ENCODE peak calls at places on chromosomes 16 and 17, in eight cellular contexts. One of them, this sample, is unnamed.
A peak's percentile ranks its signal among the peaks of the same experiment; 100 is the strongest.

GRCh38 chr16:80175011-80175410 is 365.8 kb upstream of the DYNLRB2 start:
- DNase-seq in GM13977: no peak
- DNase-seq in activated naive CD4-positive, alpha-beta T cell: no peak
- DNase-seq in Caki2: no peak
- DNase-seq in NCI-H1436 treated with DMSO at 0.1 percent for 48 hours: no peak
- DNase-seq in posterior cingulate gyrus: no peak
- DNase-seq in H1: no peak
- DNase-seq in PC-3: no peak
- DNase-seq in this sample: no peak

GRCh38 chr17:32988481-32989101 is 3.1 kb upstream of the SPACA3 start:
- DNase-seq in PC-3: no peak
- DNase-seq in H1: no peak
- DNase-seq in posterior cingulate gyrus: no peak
- DNase-seq in activated naive CD4-positive, alpha-beta T cell: no peak
- DNase-seq in NCI-H1436 treated with DMSO at 0.1 percent for 48 hours: no peak
- DNase-seq in GM13977: no peak
- DNase-seq in Caki2: no peak
- DNase-seq in this sample: no peak

GRCh38 chr16:72120026-72120425 is 26.4 kb downstream of the DHX38 start:
- DNase-seq in posterior cingulate gyrus: no peak
- DNase-seq in PC-3: no peak
- DNase-seq in Caki2: no peak
- DNase-seq in H1: no peak
- DNase-seq in NCI-H1436 treated with DMSO at 0.1 percent for 48 hours: no peak
- DNase-seq in GM13977: no peak
- DNase-seq in activated naive CD4-positive, alpha-beta T cell: no peak
- DNase-seq in this sample: no peak

GRCh38 chr17:48546924-48547838 is 2.3 kb upstream of the HOXB2 start:
- DNase-seq in NCI-H1436 treated with DMSO at 0.1 percent for 48 hours: no peak
- DNase-seq in posterior cingulate gyrus: no peak
- DNase-seq in H1: no peak
- DNase-seq in GM13977: no peak
- DNase-seq in activated naive CD4-positive, alpha-beta T cell: no peak
- DNase-seq in PC-3: no peak
- DNase-seq in Caki2: peak; percentile 33
- DNase-seq in this sample: no peak

GRCh38 chr16:27424772-27425498 is 23.0 kb downstream of the IL21R start:
- DNase-seq in PC-3: no peak
- DNase-seq in activated naive CD4-positive, alpha-beta T cell: no peak
- DNase-seq in posterior cingulate gyrus: no peak
- DNase-seq in GM13977: no peak
- DNase-seq in Caki2: no peak
- DNase-seq in NCI-H1436 treated with DMSO at 0.1 percent for 48 hours: no peak
- DNase-seq in H1: no peak
- DNase-seq in this sample: peak; percentile 5

GRCh38 chr16:51971184-51971583 is 575.8 kb downstream of the TOX3 start:
- DNase-seq in PC-3: no peak
- DNase-seq in NCI-H1436 treated with DMSO at 0.1 percent for 48 hours: no peak
- DNase-seq in activated naive CD4-positive, alpha-beta T cell: no peak
- DNase-seq in GM13977: no peak
- DNase-seq in posterior cingulate gyrus: no peak
- DNase-seq in Caki2: no peak
- DNase-seq in H1: no peak
- DNase-seq in this sample: no peak

GRCh38 chr17:58271532-58271931 is 9.2 kb downstream of the MPO start:
- DNase-seq in GM13977: no peak
- DNase-seq in Caki2: no peak
- DNase-seq in NCI-H1436 treated with DMSO at 0.1 percent for 48 hours: no peak
- DNase-seq in activated naive CD4-positive, alpha-beta T cell: no peak
- DNase-seq in PC-3: no peak
- DNase-seq in posterior cingulate gyrus: no peak
- DNase-seq in H1: no peak
- DNase-seq in this sample: no peak

GRCh38 chr16:84720180-84720579 is 20.4 kb downstream of the USP10 start:
- DNase-seq in GM13977: no peak
- DNase-seq in posterior cingulate gyrus: no peak
- DNase-seq in activated naive CD4-positive, alpha-beta T cell: no peak
- DNase-seq in H1: no peak
- DNase-seq in NCI-H1436 treated with DMSO at 0.1 percent for 48 hours: no peak
- DNase-seq in Caki2: no peak
- DNase-seq in PC-3: no peak
- DNase-seq in this sample: no peak

GRCh38 chr16:66081967-66082366 is 284.5 kb upstream of the CDH5 start:
- DNase-seq in GM13977: no peak
- DNase-seq in NCI-H1436 treated with DMSO at 0.1 percent for 48 hours: no peak
- DNase-seq in posterior cingulate gyrus: no peak
- DNase-seq in Caki2: peak; percentile 3
- DNase-seq in PC-3: peak; percentile 94
- DNase-seq in H1: peak; percentile 65
- DNase-seq in activated naive CD4-positive, alpha-beta T cell: no peak
- DNase-seq in this sample: no peak

GRCh38 chr17:8153957-8154607 is 1.9 kb upstream of the PER1 start:
- DNase-seq in H1: peak; percentile 75
- DNase-seq in activated naive CD4-positive, alpha-beta T cell: peak; percentile 67
- DNase-seq in posterior cingulate gyrus: peak; percentile 96
- DNase-seq in NCI-H1436 treated with DMSO at 0.1 percent for 48 hours: peak; percentile 39
- DNase-seq in PC-3: peak; percentile 94
- DNase-seq in Caki2: peak; percentile 95
- DNase-seq in GM13977: peak; percentile 72
- DNase-seq in this sample: peak; percentile 100

GRCh38 chr16:85842435-85842834 is 42.9 kb downstream of the COX4I1 start:
- DNase-seq in GM13977: no peak
- DNase-seq in activated naive CD4-positive, alpha-beta T cell: no peak
- DNase-seq in posterior cingulate gyrus: no peak
- DNase-seq in Caki2: no peak
- DNase-seq in NCI-H1436 treated with DMSO at 0.1 percent for 48 hours: no peak
- DNase-seq in H1: no peak
- DNase-seq in PC-3: no peak
- DNase-seq in this sample: no peak

GRCh38 chr17:39264119-39264518 is 38.4 kb upstream of the STAC2 start:
- DNase-seq in PC-3: no peak
- DNase-seq in NCI-H1436 treated with DMSO at 0.1 percent for 48 hours: no peak
- DNase-seq in GM13977: no peak
- DNase-seq in activated naive CD4-positive, alpha-beta T cell: no peak
- DNase-seq in Caki2: no peak
- DNase-seq in H1: no peak
- DNase-seq in posterior cingulate gyrus: no peak
- DNase-seq in this sample: no peak

GRCh38 chr17:79019631-79020584 is 4.1 kb upstream of the C1QTNF1 start:
- DNase-seq in NCI-H1436 treated with DMSO at 0.1 percent for 48 hours: no peak
- DNase-seq in H1: no peak
- DNase-seq in PC-3: peak; percentile 86
- DNase-seq in posterior cingulate gyrus: peak; percentile 56
- DNase-seq in activated naive CD4-positive, alpha-beta T cell: no peak
- DNase-seq in Caki2: peak; percentile 37
- DNase-seq in GM13977: no peak
- DNase-seq in this sample: peak; percentile 93

GRCh38 chr16:48405153-48405552 is 19.9 kb upstream of the SIAH1 start:
- DNase-seq in GM13977: no peak
- DNase-seq in activated naive CD4-positive, alpha-beta T cell: no peak
- DNase-seq in posterior cingulate gyrus: no peak
- DNase-seq in Caki2: no peak
- DNase-seq in NCI-H1436 treated with DMSO at 0.1 percent for 48 hours: no peak
- DNase-seq in PC-3: no peak
- DNase-seq in H1: no peak
- DNase-seq in this sample: no peak

GRCh38 chr17:72946696-72947095 is 145.8 kb downstream of the SLC39A11 start:
- DNase-seq in posterior cingulate gyrus: no peak
- DNase-seq in PC-3: no peak
- DNase-seq in Caki2: no peak
- DNase-seq in NCI-H1436 treated with DMSO at 0.1 percent for 48 hours: no peak
- DNase-seq in GM13977: no peak
- DNase-seq in H1: no peak
- DNase-seq in activated naive CD4-positive, alpha-beta T cell: no peak
- DNase-seq in this sample: no peak

GRCh38 chr16:11668590-11669379 is 530 bp downstream of the SNN start:
- DNase-seq in NCI-H1436 treated with DMSO at 0.1 percent for 48 hours: no peak
- DNase-seq in H1: no peak
- DNase-seq in Caki2: no peak
- DNase-seq in GM13977: no peak
- DNase-seq in posterior cingulate gyrus: no peak
- DNase-seq in activated naive CD4-positive, alpha-beta T cell: no peak
- DNase-seq in PC-3: no peak
- DNase-seq in this sample: no peak

GRCh38 chr16:57701759-57702371 is 7.3 kb downstream of the DRC7 start:
- DNase-seq in NCI-H1436 treated with DMSO at 0.1 percent for 48 hours: no peak
- DNase-seq in activated naive CD4-positive, alpha-beta T cell: no peak
- DNase-seq in posterior cingulate gyrus: no peak
- DNase-seq in GM13977: no peak
- DNase-seq in PC-3: no peak
- DNase-seq in Caki2: no peak
- DNase-seq in H1: no peak
- DNase-seq in this sample: no peak

GRCh38 chr17:75693500-75694481 is 26.7 kb downstream of the SAP30BP start:
- DNase-seq in Caki2: peak; percentile 44
- DNase-seq in posterior cingulate gyrus: peak; percentile 95
- DNase-seq in activated naive CD4-positive, alpha-beta T cell: no peak
- DNase-seq in PC-3: peak; percentile 99
- DNase-seq in GM13977: no peak
- DNase-seq in NCI-H1436 treated with DMSO at 0.1 percent for 48 hours: no peak
- DNase-seq in H1: no peak
- DNase-seq in this sample: peak; percentile 96

GRCh38 chr16:11914759-11915643 is 755 bp downstream of the GSPT1 start:
- DNase-seq in activated naive CD4-positive, alpha-beta T cell: peak; percentile 8
- DNase-seq in GM13977: peak; percentile 78
- DNase-seq in Caki2: peak; percentile 35
- DNase-seq in posterior cingulate gyrus: peak; percentile 37
- DNase-seq in PC-3: peak; percentile 23
- DNase-seq in H1: no peak
- DNase-seq in NCI-H1436 treated with DMSO at 0.1 percent for 48 hours: no peak
- DNase-seq in this sample: peak; percentile 23

GRCh38 chr17:31534223-31534888 is 142.9 kb downstream of the RAB11FIP4 start:
- DNase-seq in PC-3: no peak
- DNase-seq in NCI-H1436 treated with DMSO at 0.1 percent for 48 hours: no peak
- DNase-seq in GM13977: no peak
- DNase-seq in posterior cingulate gyrus: no peak
- DNase-seq in Caki2: no peak
- DNase-seq in activated naive CD4-positive, alpha-beta T cell: no peak
- DNase-seq in H1: no peak
- DNase-seq in this sample: no peak

This sample was measured in lower leg skin.